ENCODE peak calls at places on chromosomes 5 and 9, in four cellular contexts. P is brain microvascular endothelial cell, Q is AG09309, R is neural crest cell. S is an unnamed sample.
A peak's percentile ranks its signal among the peaks of the same experiment; 100 is the strongest.

GRCh38 chr5:176410486-176411180 is 5.7 kb downstream of the CLTB start:
- DNase-seq in P (no peak), R (no peak), Q (no peak), S (no peak)

GRCh38 chr5:7422719-7423118 is 26.8 kb downstream of the ADCY2 start:
- DNase-seq in P (no peak), R (no peak), Q (no peak), S (no peak)

GRCh38 chr9:134592819-134593200 is 48.8 kb upstream of the COL5A1 start:
- DNase-seq in Q (no peak), R (no peak), P (no peak), S (no peak)

GRCh38 chr9:91557352-91557751 is 133.7 kb upstream of the NFIL3 start:
- DNase-seq in Q (no peak), R (no peak), P (no peak), S (no peak)

GRCh38 chr5:42756630-42757601 is at the start of gene CCDC152:
- DNase-seq in R (no peak), P (peak; percentile 56), Q (no peak), S (peak; percentile 38)

GRCh38 chr5:173501271-173501670 is 115.2 kb downstream of the BOD1 start:
- DNase-seq in Q (no peak), R (no peak), P (no peak), S (no peak)

GRCh38 chr9:32738501-32739172 is 44.7 kb upstream of the TMEM215 start:
- DNase-seq in R (no peak), Q (no peak), P (no peak), S (no peak)

GRCh38 chr5:160293901-160294561 is 18.3 kb downstream of the CCNJL start:
- DNase-seq in P (no peak), R (no peak), Q (no peak), S (no peak)

GRCh38 chr9:124239249-124240073 is 18.3 kb upstream of the NEK6 start:
- DNase-seq in P (no peak), Q (no peak), R (no peak), S (peak; percentile 70)

GRCh38 chr5:73783823-73784222 is 157.8 kb downstream of the ARHGEF28 start:
- DNase-seq in R (no peak), P (no peak), Q (no peak), S (no peak)

GRCh38 chr9:98057095-98057799 is 715 bp downstream of the NANS start:
- DNase-seq in P (no peak), R (no peak), Q (no peak), S (no peak)

GRCh38 chr5:20157089-20157488 is 169.1 kb upstream of the CDH18 start:
- DNase-seq in P (no peak), R (no peak), Q (no peak), S (no peak)

GRCh38 chr5:158783382-158783781 is 316.3 kb downstream of the EBF1 start:
- DNase-seq in Q (no peak), P (no peak), R (no peak), S (no peak)

GRCh38 chr5:34659168-34659567 is 3.0 kb downstream of the RAI14 start:
- DNase-seq in Q (no peak), R (no peak), P (no peak), S (no peak)

GRCh38 chr5:53035868-53036381 is 46.8 kb downstream of the ITGA2 start:
- DNase-seq in P (peak; percentile 26), R (peak; percentile 5), Q (no peak), S (no peak)

GRCh38 chr5:180823346-180823745 is 20.7 kb upstream of the MGAT1 start:
- DNase-seq in Q (no peak), R (no peak), P (no peak), S (no peak)

GRCh38 chr9:110871736-110872135 is 166.5 kb downstream of the LPAR1 start:
- DNase-seq in P (no peak), R (no peak), Q (no peak), S (no peak)

GRCh38 chr9:110869931-110870330 is 168.3 kb downstream of the LPAR1 start:
- DNase-seq in P (no peak), R (no peak), Q (no peak), S (no peak)

GRCh38 chr9:110877376-110877775 is 160.9 kb downstream of the LPAR1 start:
- DNase-seq in Q (no peak), R (no peak), P (no peak), S (no peak)

GRCh38 chr9:110880123-110880522 is 158.1 kb downstream of the LPAR1 start:
- DNase-seq in P (peak; percentile 30), Q (peak; percentile 71), R (no peak), S (no peak)

GRCh38 chr9:110875275-110875674 is 163.0 kb downstream of the LPAR1 start:
- DNase-seq in Q (no peak), P (no peak), R (no peak), S (peak; percentile 55)
- TF ChIP-seq CTCF in Q (no peak), P (no peak), R (no peak), S (peak; percentile 58)

GRCh38 chr9:133499130-133499891 is 20.4 kb upstream of the SLC2A6 start:
- DNase-seq in Q (no peak), P (no peak), R (no peak), S (no peak)
- TF ChIP-seq CTCF in Q (no peak), P (no peak), R (no peak), S (no peak)

GRCh38 chr5:55534436-55535198 is at the start of gene PLPP1:
- DNase-seq in Q (peak; percentile 16), P (peak; percentile 75), R (peak; percentile 87), S (peak; percentile 51)
- TF ChIP-seq CTCF in Q (no peak), P (no peak), R (no peak), S (no peak)

GRCh38 chr5:149149942-149150341 is 8.6 kb downstream of the ABLIM3 start:
- DNase-seq in R (no peak), P (no peak), Q (no peak), S (no peak)

GRCh38 chr5:149150457-149150856 is 9.2 kb downstream of the ABLIM3 start:
- DNase-seq in R (no peak), P (no peak), Q (no peak), S (no peak)

GRCh38 chr5:149152317-149152746 is 11.0 kb downstream of the ABLIM3 start:
- DNase-seq in P (no peak), Q (no peak), R (no peak), S (no peak)

GRCh38 chr5:149153193-149153750 is 12.0 kb downstream of the ABLIM3 start:
- DNase-seq in P (no peak), R (no peak), Q (no peak), S (no peak)

DNA sequence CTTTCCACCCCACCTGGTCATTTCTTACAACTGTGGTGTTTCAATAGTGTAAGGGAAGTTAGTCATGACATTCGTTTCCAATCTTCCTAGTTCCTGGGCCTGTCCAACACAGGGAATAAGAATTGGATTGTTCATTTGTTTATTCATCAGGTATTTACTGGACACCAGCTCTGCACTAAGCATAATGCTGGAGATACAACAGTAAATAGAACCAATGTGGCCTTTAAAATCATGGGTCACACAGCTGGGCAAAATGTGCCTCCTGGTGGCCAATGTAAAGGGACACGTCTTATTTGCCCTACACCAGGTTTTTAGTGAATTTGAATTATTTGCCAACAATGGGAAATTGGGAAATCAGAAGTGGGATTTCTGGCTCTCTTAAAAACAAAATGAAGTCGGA is 10.4 kb downstream of the ABLIM3 start:
- DNase-seq in Q (no peak), R (no peak), P (no peak), S (no peak)
- TF ChIP-seq CTCF in Q (peak; percentile 31), R (peak; percentile 46), P (peak; percentile 56), S (peak; percentile 31)

DNA sequence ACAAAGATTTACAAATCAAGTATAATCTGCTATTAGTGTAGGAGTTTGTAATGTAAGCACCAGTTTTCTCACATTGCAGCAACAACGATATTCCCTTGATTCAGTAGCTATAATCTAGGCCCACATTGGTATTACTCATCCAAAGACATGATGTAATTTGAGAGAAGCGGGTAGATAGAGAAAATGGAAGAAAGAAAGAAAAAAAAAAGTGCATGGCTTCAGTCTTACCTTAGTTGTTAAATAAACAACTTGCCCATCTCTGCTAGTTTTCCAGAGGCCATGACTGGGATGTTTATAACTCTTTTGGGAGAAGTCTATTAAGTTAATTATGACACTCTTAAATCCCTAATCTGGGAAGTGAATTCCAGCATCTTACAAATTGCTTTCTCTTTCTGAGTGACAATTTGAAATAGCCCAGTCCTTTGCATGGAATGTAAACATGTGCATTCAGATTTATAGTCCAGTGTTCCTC is 2.8 kb downstream of the MELK start:
- DNase-seq in R (no peak), P (no peak), Q (no peak), S (no peak)
- TF ChIP-seq CTCF in R (no peak), P (no peak), Q (no peak), S (no peak)

S was measured in CD14-positive monocyte.